ENCODE peak calls at places on chromosomes 2 and 18, in eight cellular contexts. N is HCT116, B is K562, I is endothelial cell of umbilical vein, M is HepG2, V is H1, A is GM12878, L is A549. C is an unnamed sample.

GRCh38 chr2:96103906-96104861 is 12.2 kb downstream of the ADRA2B start:
- DNase-seq in N (no peak), I (no peak), M (no peak), L (no peak), V (no peak), A (no peak), B (no peak), C (no peak)

GRCh38 chr18:74499633-74500032 is 3.5 kb downstream of the CNDP2 start:
- DNase-seq in M (no peak), B (peak), N (no peak), A (peak), L (no peak), I (no peak), V (no peak), C (peak)

GRCh38 chr2:10331702-10332401 is 29.1 kb downstream of the HPCAL1 start:
- DNase-seq in I (no peak), B (no peak), N (no peak), V (no peak), L (no peak), M (no peak), A (peak), C (peak)

GRCh38 chr2:231399853-231400667 is 4.5 kb downstream of the B3GNT7 start:
- DNase-seq in L (peak), V (no peak), M (peak), B (no peak), N (no peak), A (no peak), I (peak), C (peak)

GRCh38 chr2:103219398-103219797 is 457.6 kb downstream of the TMEM182 start:
- DNase-seq in L (no peak), B (no peak), N (no peak), A (no peak), V (no peak), M (no peak), I (no peak), C (no peak)

GRCh38 chr2:177758591-177759371 is 313.8 kb downstream of the PDE11A start:
- DNase-seq in V (peak), M (peak), I (peak), A (no peak), N (peak), L (peak), B (peak), C (peak)

GRCh38 chr2:98110741-98111140 is 23.8 kb downstream of the VWA3B start:
- DNase-seq in L (no peak), A (no peak), N (no peak), B (no peak), I (no peak), V (no peak), M (no peak), C (no peak)

GRCh38 chr2:72293620-72294019 is 146.0 kb upstream of the CYP26B1 start:
- DNase-seq in M (no peak), B (no peak), N (no peak), L (peak), I (peak), A (no peak), V (no peak), C (no peak)

GRCh38 chr2:219119422-219120043 is 41.1 kb downstream of the NHEJ1 start:
- DNase-seq in N (peak), M (peak), V (no peak), L (peak), A (peak), I (peak), B (peak), C (peak)

GRCh38 chr2:193517615-193518014 is 1322.9 kb upstream of the TMEFF2 start:
- DNase-seq in I (no peak), V (no peak), M (no peak), L (peak), A (no peak), B (peak), N (no peak), C (no peak)

GRCh38 chr18:78049281-78049680 is 799.6 kb downstream of the GALR1 start:
- DNase-seq in I (no peak), A (no peak), V (no peak), B (no peak), L (no peak), N (no peak), M (no peak), C (no peak)
- TF ChIP-seq MAX in I (no peak), A (no peak), V (no peak), B (no peak), L (no peak), N (no peak), M (no peak), C (no peak)

DNA sequence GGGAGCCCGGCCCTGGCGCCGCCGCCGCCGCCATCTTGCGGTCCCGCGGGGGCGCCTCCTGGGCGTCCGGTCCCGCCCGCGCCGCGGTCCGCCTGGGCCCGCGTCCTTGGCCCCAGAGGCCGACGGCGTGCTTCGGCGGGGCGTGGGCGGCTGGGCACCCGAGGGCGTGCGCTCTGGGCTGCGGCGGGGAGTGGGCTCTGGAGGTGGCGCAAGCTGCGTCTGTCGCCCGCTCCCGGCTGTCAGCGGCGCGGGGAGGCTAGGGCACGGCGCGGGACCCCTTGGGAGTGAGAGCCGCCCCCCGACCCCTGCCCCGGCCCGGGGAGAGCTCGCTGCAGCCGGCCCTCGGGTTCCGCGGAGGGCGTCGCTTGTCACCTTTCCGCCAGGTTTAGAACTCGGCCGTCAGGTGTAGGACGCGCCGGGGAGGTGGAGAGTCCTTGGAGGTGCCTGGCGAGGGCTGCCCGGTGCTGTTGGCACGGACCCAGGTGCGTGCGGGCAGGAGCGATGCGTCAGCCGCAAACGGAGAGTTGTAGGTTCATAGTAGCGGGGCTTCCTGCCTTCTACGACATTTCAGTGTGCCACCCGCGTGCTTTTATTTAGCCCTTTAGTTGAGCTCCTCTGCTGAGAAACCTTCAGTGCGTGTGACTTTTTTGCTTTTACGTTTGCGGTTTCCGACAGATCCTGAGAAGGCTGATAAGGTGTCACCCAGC is 921 bp downstream of the VAPA start:
- DNase-seq in L (peak), V (no peak), B (no peak), A (no peak), I (peak), M (peak), N (peak), C (peak)
- TF ChIP-seq POLR2A in L (no peak), V (no peak), B (peak), A (no peak), I (peak), M (no peak), N (no peak), C (no peak)

DNA sequence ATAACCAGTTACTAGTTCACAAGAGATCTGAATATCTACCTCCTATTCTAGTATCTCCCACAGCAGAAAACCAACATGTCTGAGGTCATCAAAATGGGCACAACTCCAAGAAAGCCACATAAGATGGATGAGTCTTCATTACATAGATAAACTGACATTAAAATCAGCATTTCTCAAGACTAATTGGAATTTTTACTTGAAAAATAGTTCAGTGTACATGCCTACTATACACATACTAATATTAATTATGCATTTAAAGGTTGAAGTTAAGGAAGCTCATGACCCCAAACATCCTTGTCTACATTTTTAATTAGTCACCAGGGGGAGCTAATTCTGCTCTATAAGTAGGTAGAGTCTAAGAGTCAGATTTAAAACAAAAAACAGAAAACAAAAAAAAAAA is 41.9 kb downstream of the ZNF521 start:
- DNase-seq in V (no peak), N (peak), L (no peak), B (no peak), I (peak), A (no peak), M (no peak), C (peak)
- TF ChIP-seq MAX in V (no peak), N (no peak), L (no peak), B (no peak), I (no peak), A (no peak), M (no peak), C (no peak)

DNA sequence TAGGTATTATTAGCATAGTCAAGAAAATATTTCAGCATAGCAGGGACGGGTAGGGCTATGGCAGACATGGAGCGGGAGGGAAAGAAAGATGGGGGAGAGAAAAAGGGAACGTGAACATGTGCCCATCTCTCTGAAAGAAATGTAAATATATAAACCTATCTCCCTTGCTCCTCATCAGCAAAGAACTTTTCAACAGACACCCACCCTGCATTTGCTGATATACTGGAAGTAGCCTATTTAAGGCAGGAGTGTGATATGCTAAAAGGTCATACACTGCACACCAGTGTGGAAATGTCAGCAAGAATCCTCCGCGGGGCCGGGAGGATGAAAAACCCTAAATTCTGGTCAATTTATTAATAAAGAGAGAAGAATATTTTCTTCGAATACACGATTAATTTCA is 1.7 kb downstream of the MBOAT2 start:
- DNase-seq in V (no peak), M (no peak), N (no peak), A (no peak), B (no peak), L (no peak), I (no peak), C (no peak)
- TF ChIP-seq POLR2A in V (no peak), M (no peak), N (no peak), A (no peak), B (no peak), L (no peak), I (no peak), C (no peak)

GRCh38 chr2:47299555-47299954 is 103.4 kb upstream of the MSH2 start:
- DNase-seq in L (peak), V (no peak), M (no peak), B (no peak), A (no peak), N (no peak), I (no peak), C (peak)
- TF ChIP-seq MAX in L (no peak), V (no peak), M (no peak), B (no peak), A (no peak), N (no peak), I (no peak), C (no peak)

DNA sequence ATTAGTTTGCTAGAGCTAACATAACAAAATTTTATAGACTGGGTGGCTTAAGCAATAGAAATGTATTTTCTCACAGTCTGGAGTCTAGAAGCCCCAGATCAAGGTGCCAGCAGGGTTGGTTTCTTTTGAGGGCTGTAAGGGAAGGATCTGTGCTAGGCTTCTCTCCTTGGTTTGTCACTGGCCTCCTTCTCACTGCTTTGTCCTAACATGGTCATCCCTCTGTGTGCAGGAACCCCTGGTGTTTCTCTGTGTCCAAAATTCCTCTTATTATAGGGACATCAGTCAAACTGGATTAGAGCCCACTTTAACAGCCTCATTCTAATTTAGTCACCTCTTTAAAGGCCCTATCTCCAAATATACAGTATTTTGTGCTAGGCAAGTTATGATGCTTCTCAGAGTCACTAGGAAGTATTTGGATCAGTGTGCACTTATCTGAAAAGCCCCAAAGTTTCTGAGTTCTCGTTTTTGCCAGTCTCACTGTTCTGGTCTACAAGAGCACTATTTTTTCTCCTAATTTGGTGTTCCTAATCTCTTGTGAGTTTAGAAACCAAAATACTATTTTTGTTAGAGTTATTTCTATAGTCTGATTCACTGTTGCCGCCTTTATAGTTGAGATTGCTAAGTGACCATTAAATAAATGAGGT is 29.0 kb downstream of the ZC3H6 start:
- DNase-seq in N (no peak), B (no peak), I (no peak), L (no peak), M (no peak), V (no peak), A (peak), C (no peak)
- TF ChIP-seq POLR2A in N (no peak), B (no peak), I (no peak), L (no peak), M (no peak), V (no peak), A (no peak), C (no peak)

GRCh38 chr2:144381716-144382115 is 138.2 kb downstream of the ZEB2 start:
- DNase-seq in A (no peak), L (no peak), B (no peak), M (no peak), V (no peak), I (no peak), N (no peak), C (no peak)

GRCh38 chr2:144378551-144378950 is 141.4 kb downstream of the ZEB2 start:
- DNase-seq in N (no peak), I (no peak), L (no peak), B (no peak), A (no peak), M (no peak), V (no peak), C (no peak)

GRCh38 chr2:144379891-144380311 is 140.0 kb downstream of the ZEB2 start:
- DNase-seq in L (no peak), N (no peak), A (no peak), B (no peak), I (peak), V (no peak), M (no peak), C (no peak)

GRCh38 chr2:144383571-144383970 is 136.3 kb downstream of the ZEB2 start:
- DNase-seq in M (no peak), V (no peak), B (no peak), I (no peak), L (no peak), A (no peak), N (no peak), C (peak)

DNA sequence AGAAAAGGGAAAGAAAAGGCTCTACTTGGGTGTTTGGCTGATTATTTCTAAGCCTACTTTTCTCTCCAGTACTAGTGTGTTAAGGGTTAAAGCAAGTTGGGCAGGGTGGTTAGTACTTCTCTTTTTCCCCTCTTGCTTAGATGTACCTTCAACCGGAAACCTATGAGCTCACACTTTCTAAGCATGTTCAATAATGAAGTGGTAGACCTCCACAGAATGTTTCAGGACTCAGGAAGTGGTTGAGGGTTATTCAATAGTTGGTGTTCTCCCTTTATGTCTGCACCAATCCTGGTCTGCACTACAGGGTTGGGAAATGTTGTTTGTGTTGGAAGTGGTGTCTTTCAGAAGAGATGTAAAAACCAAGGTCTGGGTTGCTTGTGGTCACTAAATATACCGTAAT is 137.1 kb downstream of the ZEB2 start:
- DNase-seq in L (no peak), N (no peak), I (no peak), B (no peak), M (no peak), V (no peak), A (peak), C (peak)
- TF ChIP-seq MAX in L (no peak), N (no peak), I (no peak), B (no peak), M (no peak), V (no peak), A (no peak), C (no peak)

C was measured in NB4.